ENCODE peak calls at places on chromosome 2, in ten cellular contexts. Q, Y, L, R, W, O, F, G, E and X are unnamed samples.

GRCh38 chr2:231680992-231681852 is 27.1 kb upstream of the PTMA start:
- DNase-seq in Y (peak), L (peak), F (peak), Q (no peak), G (peak), R (peak), O (no peak), W (peak), E (peak), X (peak)

GRCh38 chr2:235658371-235659174 is 164.7 kb downstream of the AGAP1 start:
- DNase-seq in L (no peak), Q (no peak), E (no peak), G (no peak), R (no peak), Y (no peak), O (no peak), W (no peak), F (no peak), X (no peak)

GRCh38 chr2:172423120-172423519 is 4.3 kb upstream of the ITGA6 start:
- DNase-seq in Q (no peak), O (peak), W (no peak), R (no peak), Y (no peak), F (no peak), L (no peak), G (no peak), E (no peak), X (no peak)

GRCh38 chr2:118224144-118224887 is 136.0 kb downstream of the INSIG2 start:
- DNase-seq in W (peak), Q (peak), O (peak), L (no peak), F (peak), E (peak), Y (no peak), R (no peak), G (no peak), X (no peak)

GRCh38 chr2:240125749-240126148 is 10.4 kb downstream of the COPS9 start:
- DNase-seq in F (no peak), W (no peak), E (no peak), R (no peak), G (no peak), Q (peak), Y (no peak), O (no peak), L (no peak), X (peak)

GRCh38 chr2:181554511-181554910 is 97.3 kb downstream of the ITGA4 start:
- DNase-seq in E (no peak), G (no peak), W (no peak), O (no peak), Y (no peak), L (no peak), F (no peak), R (no peak), Q (no peak), X (no peak)

GRCh38 chr2:240300840-240301239 is 134.6 kb upstream of the GPC1 start:
- DNase-seq in L (no peak), G (no peak), Y (no peak), F (no peak), E (no peak), W (no peak), R (no peak), O (no peak), Q (peak), X (no peak)

GRCh38 chr2:39492095-39492590 is 55.1 kb upstream of the MAP4K3 start:
- DNase-seq in R (peak), Q (no peak), O (peak), Y (peak), G (no peak), F (peak), W (no peak), E (peak), L (no peak), X (no peak)

GRCh38 chr2:88087073-88087472 is 19.4 kb downstream of the SMYD1 start:
- DNase-seq in F (no peak), R (no peak), O (no peak), E (no peak), Y (no peak), G (no peak), L (no peak), W (no peak), Q (no peak), X (no peak)

GRCh38 chr2:62663443-62663842 is 42.1 kb upstream of the EHBP1 start:
- DNase-seq in G (no peak), E (no peak), W (no peak), O (no peak), F (no peak), Y (no peak), Q (no peak), R (no peak), L (no peak), X (no peak)

GRCh38 chr2:200773083-200773482 is 38.6 kb upstream of the BZW1 start:
- DNase-seq in E (no peak), Y (no peak), R (no peak), G (no peak), L (no peak), F (no peak), Q (no peak), W (no peak), O (no peak), X (no peak)

GRCh38 chr2:230540332-230540731 is 124.3 kb downstream of the SP100 start:
- DNase-seq in L (no peak), E (no peak), R (no peak), O (no peak), Q (no peak), W (no peak), G (no peak), Y (no peak), F (no peak), X (no peak)

GRCh38 chr2:127095367-127095641 is 11.7 kb downstream of the BIN1 start:
- DNase-seq in Q (no peak), O (no peak), Y (no peak), L (no peak), G (no peak), W (peak), F (no peak), R (no peak), E (no peak), X (no peak)

GRCh38 chr2:30234180-30234971 is 3.0 kb downstream of the LBH start:
- DNase-seq in Q (peak), G (no peak), O (no peak), W (no peak), F (no peak), R (no peak), Y (peak), L (no peak), E (peak), X (peak)

GRCh38 chr2:145760781-145761649 is 1241.1 kb upstream of the ZEB2 start:
- DNase-seq in O (no peak), W (no peak), F (no peak), Y (peak), E (peak), L (no peak), Q (no peak), R (no peak), G (no peak), X (no peak)

GRCh38 chr2:196170681-196171247 is 614 bp downstream of the STK17B start:
- DNase-seq in F (peak), L (no peak), G (peak), E (peak), O (peak), Y (no peak), Q (peak), R (no peak), W (no peak), X (peak)

GRCh38 chr2:205889073-205889472 is 196.9 kb downstream of the INO80D start:
- DNase-seq in O (no peak), G (no peak), L (no peak), R (peak), F (no peak), Q (no peak), Y (peak), W (no peak), E (peak), X (no peak)

GRCh38 chr2:190382851-190383250 is 25.3 kb upstream of the MFSD6 start:
- DNase-seq in Q (no peak), E (peak), Y (peak), O (peak), F (peak), W (no peak), R (peak), L (peak), G (peak), X (no peak)

GRCh38 chr2:11559786-11560155 is 25.9 kb downstream of the GREB1 start:
- DNase-seq in O (no peak), W (no peak), F (no peak), R (no peak), Y (no peak), G (no peak), E (no peak), L (no peak), Q (no peak), X (no peak)

GRCh38 chr2:232418466-232419244 is 12.0 kb downstream of the ALPG start:
- DNase-seq in R (no peak), W (no peak), L (no peak), Q (no peak), G (no peak), O (peak), Y (peak), F (no peak), E (no peak), X (no peak)

GRCh38 chr2:59204040-59204439 is 962.9 kb upstream of the FANCL start:
- DNase-seq in E (no peak), O (no peak), L (no peak), Q (no peak), G (no peak), R (no peak), F (no peak), W (no peak), Y (no peak), X (no peak)

GRCh38 chr2:26479131-26479970 is 1.4 kb upstream of the OTOF start:
- DNase-seq in E (no peak), O (no peak), Y (no peak), F (no peak), Q (no peak), W (no peak), G (no peak), R (no peak), L (no peak), X (no peak)

GRCh38 chr2:9083287-9083686 is 79.8 kb upstream of the MBOAT2 start:
- DNase-seq in R (no peak), L (no peak), F (no peak), Q (no peak), W (no peak), E (no peak), O (no peak), Y (no peak), G (no peak), X (no peak)

GRCh38 chr2:23584054-23584745 is 199.2 kb downstream of the KLHL29 start:
- DNase-seq in R (peak), W (no peak), Y (no peak), E (no peak), G (no peak), F (no peak), L (no peak), O (no peak), Q (no peak), X (no peak)

GRCh38 chr2:201909961-201910361 is 103.6 kb downstream of the CDK15 start:
- DNase-seq in R (no peak), F (peak), O (peak), L (no peak), G (no peak), W (no peak), Y (no peak), E (no peak), Q (no peak), X (no peak)